ENCODE peak calls at places on chromosomes 1 and 21, in nine cellular contexts. Q, X, T, F, H, Z, E, O and S are unnamed samples.

GRCh38 chr1:187759934-187760333 is 931.2 kb downstream of the PLA2G4A start:
- DNase-seq in E (no peak), Q (no peak), O (no peak), X (no peak), T (no peak), H (no peak), Z (no peak), F (no peak), S (no peak)

GRCh38 chr21:42198949-42199348 is 20.0 kb upstream of the ABCG1 start:
- DNase-seq in X (no peak), O (no peak), E (no peak), F (no peak), H (no peak), Z (no peak), Q (no peak), T (no peak), S (no peak)

GRCh38 chr1:240965581-240966091 is 353.7 kb upstream of the GREM2 start:
- DNase-seq in X (no peak), F (no peak), T (no peak), E (no peak), H (peak), Z (no peak), O (no peak), Q (no peak), S (no peak)

GRCh38 chr1:119367332-119368124 is 1.1 kb upstream of the HAO2 start:
- DNase-seq in E (peak), Z (no peak), T (no peak), X (no peak), H (peak), F (no peak), Q (peak), O (no peak), S (peak)

GRCh38 chr1:161216945-161217712 is 2.0 kb downstream of the FCER1G start:
- DNase-seq in Z (peak), Q (no peak), X (no peak), T (no peak), O (no peak), H (no peak), F (no peak), E (no peak), S (peak)

GRCh38 chr1:53617382-53618217 is 121.4 kb downstream of the GLIS1 start:
- DNase-seq in E (no peak), H (no peak), Z (no peak), T (no peak), O (no peak), Q (peak), F (peak), X (no peak), S (no peak)

GRCh38 chr21:31604591-31605190 is 54.8 kb upstream of the SOD1 start:
- DNase-seq in Z (peak), T (peak), Q (peak), X (peak), O (peak), E (peak), H (peak), F (peak), S (peak)

GRCh38 chr21:36246080-36246631 is 73.8 kb upstream of the MORC3 start:
- DNase-seq in E (peak), T (no peak), Z (no peak), Q (no peak), F (peak), O (no peak), H (no peak), X (no peak), S (no peak)

GRCh38 chr1:157085416-157085815 is 14.2 kb downstream of the ETV3L start:
- DNase-seq in E (no peak), O (no peak), F (peak), X (no peak), Q (no peak), Z (no peak), H (no peak), T (no peak), S (no peak)

GRCh38 chr1:6043561-6043960 is 2.1 kb upstream of the KCNAB2 start:
- DNase-seq in X (no peak), T (no peak), Q (no peak), F (no peak), H (no peak), Z (no peak), O (no peak), E (no peak), S (no peak)

GRCh38 chr1:172308577-172308976 is 111.9 kb upstream of the C1orf105 start:
- DNase-seq in F (no peak), X (no peak), H (no peak), E (no peak), Q (no peak), T (no peak), O (no peak), Z (no peak), S (no peak)

GRCh38 chr1:111789666-111790316 is 34.1 kb downstream of the DDX20 start:
- DNase-seq in E (no peak), F (no peak), Q (no peak), O (no peak), Z (no peak), H (peak), X (no peak), T (no peak), S (no peak)

GRCh38 chr1:229273507-229274232 is 2.8 kb downstream of the RAB4A start:
- DNase-seq in H (no peak), O (no peak), X (no peak), T (no peak), Q (no peak), Z (no peak), F (no peak), E (peak), S (no peak)

GRCh38 chr1:151428068-151428467 is 28.7 kb downstream of the PSMB4 start:
- DNase-seq in X (no peak), E (no peak), T (no peak), F (no peak), Q (no peak), O (no peak), H (no peak), Z (no peak), S (no peak)

GRCh38 chr21:27408826-27409225 is 441.9 kb upstream of the ADAMTS5 start:
- DNase-seq in Z (no peak), F (no peak), Q (no peak), H (no peak), T (no peak), X (no peak), O (no peak), E (no peak), S (no peak)

GRCh38 chr1:167090289-167090942 is at the start of gene GPA33:
- DNase-seq in X (no peak), E (no peak), Q (no peak), T (peak), H (no peak), F (no peak), Z (no peak), O (no peak), S (peak)

GRCh38 chr1:100950311-100950710 is 54.4 kb downstream of the SLC30A7 start:
- DNase-seq in X (no peak), T (no peak), O (no peak), Q (no peak), Z (no peak), E (no peak), H (no peak), F (no peak), S (no peak)

GRCh38 chr21:16978309-16978895 is 534.4 kb upstream of the CXADR start:
- DNase-seq in E (no peak), H (no peak), Z (no peak), X (no peak), O (no peak), F (no peak), T (no peak), Q (no peak), S (no peak)

GRCh38 chr1:55685560-55685959 is 470.4 kb upstream of the USP24 start:
- DNase-seq in Q (no peak), H (no peak), Z (no peak), T (no peak), E (no peak), F (no peak), O (no peak), X (no peak), S (no peak)

GRCh38 chr1:235843458-235843857 is 23.2 kb downstream of the LYST start:
- DNase-seq in Z (peak), O (no peak), Q (no peak), E (no peak), F (no peak), X (no peak), H (peak), T (no peak), S (peak)

GRCh38 chr1:85058781-85059180 is 10.5 kb upstream of the MCOLN3 start:
- DNase-seq in E (no peak), H (no peak), X (no peak), Q (no peak), T (no peak), F (no peak), O (no peak), Z (no peak), S (no peak)

GRCh38 chr21:38945536-38946245 is 140.0 kb downstream of the ETS2 start:
- DNase-seq in F (no peak), T (no peak), E (peak), O (no peak), X (no peak), Q (no peak), H (no peak), Z (peak), S (no peak)

GRCh38 chr1:52098139-52098871 is 42.2 kb downstream of the BTF3L4 start:
- DNase-seq in H (no peak), T (no peak), Z (no peak), Q (no peak), O (no peak), E (no peak), F (no peak), X (no peak), S (peak)

GRCh38 chr21:45577806-45578801 is 35.9 kb upstream of the SLC19A1 start:
- DNase-seq in Z (no peak), F (peak), O (no peak), T (no peak), H (no peak), X (peak), Q (no peak), E (no peak), S (no peak)

GRCh38 chr1:155981266-155982088 is 3.1 kb upstream of the ARHGEF2 start:
- DNase-seq in X (no peak), O (no peak), T (peak), Q (peak), H (no peak), E (peak), Z (peak), F (no peak), S (peak)

GRCh38 chr1:11320153-11320936 is 47.3 kb downstream of the UBIAD1 start:
- DNase-seq in Z (no peak), Q (no peak), O (peak), E (no peak), H (peak), X (peak), F (no peak), T (peak), S (peak)

GRCh38 chr1:56472860-56473259 is 106.5 kb downstream of the PLPP3 start:
- DNase-seq in H (no peak), T (no peak), X (no peak), O (no peak), E (no peak), Q (no peak), F (no peak), Z (no peak), S (peak)

GRCh38 chr1:24929876-24930702 is at the start of gene RUNX3:
- DNase-seq in X (peak), F (peak), T (peak), H (no peak), Z (no peak), O (peak), Q (no peak), E (no peak), S (peak)

GRCh38 chr1:215459136-215459535 is 108.0 kb upstream of the KCTD3 start:
- DNase-seq in Z (no peak), H (no peak), O (no peak), Q (no peak), F (no peak), T (no peak), E (no peak), X (no peak), S (no peak)

GRCh38 chr1:71919812-71920509 is 362.4 kb downstream of the NEGR1 start:
- DNase-seq in H (no peak), O (no peak), X (no peak), E (no peak), T (no peak), Q (no peak), F (no peak), Z (no peak), S (no peak)

GRCh38 chr1:16677552-16678423 is 11.0 kb upstream of the RNU1-3 start:
- DNase-seq in T (peak), F (peak), Z (peak), E (peak), H (peak), X (peak), Q (peak), O (peak), S (peak)